ENCODE peak calls at places on chromosomes 5 and 9, in four cellular contexts. U is brain microvascular endothelial cell, R is neuronal stem cell, H is GM23338. C is an unnamed sample.

GRCh38 chr5:81519217-81519905 is 125.4 kb upstream of the ACOT12 start:
- DNase-seq in U (no peak), R (no peak), H (no peak), C (no peak)

GRCh38 chr5:172294831-172295230 is 11.3 kb upstream of the UBTD2 start:
- DNase-seq in U (no peak), R (no peak), H (no peak), C (no peak)

GRCh38 chr5:128254789-128255188 is 171.2 kb downstream of the SLC12A2 start:
- DNase-seq in U (peak), R (no peak), H (no peak), C (no peak)

GRCh38 chr5:2169862-2170820 is 287.4 kb upstream of the IRX4 start:
- DNase-seq in U (no peak), R (no peak), H (no peak), C (no peak)

GRCh38 chr9:94826644-94827410 is 100.3 kb downstream of the AOPEP start:
- DNase-seq in U (no peak), R (no peak), H (no peak), C (no peak)

GRCh38 chr5:135466178-135467050 is 14.3 kb upstream of the TIFAB start:
- DNase-seq in U (peak), R (peak), H (peak), C (no peak)

GRCh38 chr5:11531805-11532204 is 372.4 kb downstream of the CTNND2 start:
- DNase-seq in U (no peak), R (no peak), H (no peak), C (no peak)

GRCh38 chr5:95543017-95543705 is 11.6 kb downstream of the SKIC3 start:
- DNase-seq in U (no peak), R (no peak), H (no peak), C (no peak)

GRCh38 chr5:114332493-114332892 is 29.4 kb upstream of the KCNN2 start:
- DNase-seq in U (no peak), R (no peak), H (no peak), C (no peak)

GRCh38 chr5:17000296-17000939 is 64.3 kb upstream of the MYO10 start:
- DNase-seq in U (peak), R (no peak), H (no peak), C (peak)

GRCh38 chr9:86202338-86202882 is 57.0 kb downstream of the C9orf153 start:
- DNase-seq in U (peak), R (peak), H (peak), C (peak)

GRCh38 chr5:134784946-134785620 is 26.5 kb downstream of the DDX46 start:
- DNase-seq in U (no peak), R (no peak), H (peak), C (no peak)

GRCh38 chr5:174970502-174970901 is 246.1 kb downstream of the MSX2 start:
- DNase-seq in U (no peak), R (no peak), H (no peak), C (no peak)

GRCh38 chr5:139638090-139638735 is 9.9 kb upstream of the CXXC5 start:
- DNase-seq in U (no peak), R (no peak), H (peak), C (no peak)

GRCh38 chr9:86534572-86535258 is 180.5 kb upstream of the TUT7 start:
- DNase-seq in U (no peak), R (no peak), H (no peak), C (peak)

GRCh38 chr5:121350493-121350892 is 501.2 kb upstream of the FTMT start:
- DNase-seq in U (no peak), R (no peak), H (no peak), C (peak)

GRCh38 chr5:160787247-160787646 is 64.8 kb downstream of the ATP10B start:
- DNase-seq in U (no peak), R (no peak), H (peak), C (no peak)

GRCh38 chr5:61228229-61228628 is 66.0 kb upstream of the SMIM15 start:
- DNase-seq in U (no peak), R (no peak), H (no peak), C (no peak)

GRCh38 chr5:24644757-24645156 is at the start of gene CDH10:
- DNase-seq in U (no peak), R (peak), H (peak), C (no peak)

GRCh38 chr5:65307088-65307487 is 174.6 kb downstream of the ADAMTS6 start:
- DNase-seq in U (no peak), R (no peak), H (no peak), C (no peak)

GRCh38 chr9:26863074-26863473 is 29.5 kb downstream of the CAAP1 start:
- DNase-seq in U (peak), R (no peak), H (peak), C (no peak)

GRCh38 chr5:169753795-169754194 is 116.7 kb downstream of the DOCK2 start:
- DNase-seq in U (no peak), R (no peak), H (no peak), C (no peak)

GRCh38 chr5:89998505-89998904 is 411.1 kb downstream of the CETN3 start:
- DNase-seq in U (no peak), R (no peak), H (peak), C (no peak)

GRCh38 chr5:179128976-179129375 is 68.8 kb downstream of the ZNF354C start:
- DNase-seq in U (no peak), R (no peak), H (no peak), C (no peak)

GRCh38 chr5:139014726-139015125 is 139.6 kb upstream of the LRRTM2 start:
- DNase-seq in U (peak), R (no peak), H (no peak), C (peak)

GRCh38 chr5:35404701-35405100 is 174.4 kb upstream of the PRLR start:
- DNase-seq in U (no peak), R (no peak), H (no peak), C (no peak)

GRCh38 chr5:8961219-8961618 is 584.7 kb downstream of the SEMA5A start:
- DNase-seq in U (no peak), R (no peak), H (no peak), C (no peak)

GRCh38 chr5:82046268-82046621 is 74.4 kb downstream of the ATG10 start:
- DNase-seq in U (no peak), R (no peak), H (no peak), C (no peak)

DNA sequence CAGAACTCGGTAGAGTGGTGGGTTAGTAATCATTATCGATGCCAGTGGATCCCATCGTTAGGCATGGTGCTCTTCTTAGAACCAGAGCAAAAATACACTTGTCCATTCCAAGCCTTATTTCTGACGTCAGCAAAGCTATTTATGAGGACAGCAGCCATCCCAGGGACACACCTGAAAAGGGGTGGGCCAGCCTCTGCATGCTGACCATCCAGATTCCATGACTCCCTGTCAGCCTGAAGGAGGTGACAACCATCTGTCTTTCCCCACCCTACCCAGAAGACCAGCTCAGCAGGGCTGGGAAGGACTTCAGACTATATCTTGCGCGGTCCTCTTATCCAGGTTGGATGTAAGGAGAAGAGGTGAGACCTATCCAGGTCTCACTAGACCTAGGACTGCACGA is 5.7 kb upstream of the NIPAL4 start:
- DNase-seq in U (no peak), R (no peak), H (no peak), C (no peak)
- H3K4me3 ChIP-seq in U (no peak), R (no peak), H (no peak), C (no peak)

GRCh38 chr5:1063661-1064382 is 48.0 kb downstream of the SLC12A7 start:
- DNase-seq in U (no peak), R (no peak), H (no peak), C (no peak)
- H3K4me3 ChIP-seq in U (no peak), R (no peak), H (no peak), C (no peak)

DNA sequence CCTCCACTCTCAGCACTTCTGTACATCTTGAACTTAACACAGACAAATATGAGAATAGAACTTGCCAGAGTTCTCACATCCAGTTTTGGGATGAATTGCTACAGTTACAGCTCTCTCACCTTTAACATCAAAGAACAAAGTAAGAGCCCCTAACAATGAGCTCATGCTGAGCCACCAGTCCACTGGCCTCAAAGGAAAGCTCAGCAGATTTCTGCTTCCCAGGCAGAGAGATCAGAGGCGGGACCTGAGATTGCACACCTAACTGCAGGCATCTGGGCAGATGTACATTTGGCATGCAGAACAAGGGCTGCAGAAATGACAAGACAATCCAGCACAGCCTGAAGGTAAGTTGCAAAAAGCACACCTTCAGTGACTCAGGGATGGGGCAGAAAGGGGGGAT is 300.9 kb downstream of the MRPS30 start:
- DNase-seq in U (no peak), R (no peak), H (peak), C (no peak)
- H3K4me3 ChIP-seq in U (no peak), R (no peak), H (peak), C (no peak)

GRCh38 chr9:101448680-101449070 is 13.1 kb upstream of the ALDOB start:
- DNase-seq in U (no peak), R (no peak), H (no peak), C (no peak)
- H3K4me3 ChIP-seq in U (no peak), R (no peak), H (peak), C (no peak)

GRCh38 chr5:32187675-32188074 is 13.6 kb upstream of the GOLPH3 start:
- DNase-seq in U (no peak), R (no peak), H (no peak), C (no peak)

GRCh38 chr5:32195265-32195664 is 21.1 kb upstream of the GOLPH3 start:
- DNase-seq in U (no peak), R (no peak), H (no peak), C (no peak)

GRCh38 chr5:32190094-32190493 is 16.0 kb upstream of the GOLPH3 start:
- DNase-seq in U (no peak), R (no peak), H (peak), C (peak)

GRCh38 chr5:32197032-32197431 is 22.9 kb upstream of the GOLPH3 start:
- DNase-seq in U (no peak), R (no peak), H (peak), C (no peak)

DNA sequence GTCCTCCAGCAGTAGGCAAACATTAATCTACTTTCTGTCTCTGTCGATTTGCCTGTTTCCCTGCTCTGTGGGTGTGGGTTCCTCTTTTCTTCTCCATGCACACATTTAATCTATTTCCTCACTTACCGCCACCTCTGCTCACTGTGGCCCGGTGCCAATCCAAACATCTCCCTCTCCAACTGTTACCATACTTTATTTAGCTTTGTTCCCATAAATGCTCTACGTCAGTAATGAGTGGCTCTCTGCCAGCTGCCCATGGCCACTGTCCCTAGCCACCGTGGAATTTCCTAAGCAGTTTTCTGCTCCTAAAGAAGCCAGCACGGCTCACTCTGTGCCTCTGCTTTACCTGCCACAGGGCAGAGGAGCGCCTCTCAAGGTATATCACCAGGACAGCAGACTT is 19.5 kb upstream of the GOLPH3 start:
- DNase-seq in U (peak), R (no peak), H (no peak), C (peak)
- H3K4me3 ChIP-seq in U (peak), R (no peak), H (no peak), C (no peak)

GRCh38 chr5:157378509-157378908 is 81.5 kb upstream of the NIPAL4 start:
- DNase-seq in U (no peak), R (no peak), H (no peak), C (no peak)
- H3K4me3 ChIP-seq in U (no peak), R (no peak), H (no peak), C (no peak)

DNA sequence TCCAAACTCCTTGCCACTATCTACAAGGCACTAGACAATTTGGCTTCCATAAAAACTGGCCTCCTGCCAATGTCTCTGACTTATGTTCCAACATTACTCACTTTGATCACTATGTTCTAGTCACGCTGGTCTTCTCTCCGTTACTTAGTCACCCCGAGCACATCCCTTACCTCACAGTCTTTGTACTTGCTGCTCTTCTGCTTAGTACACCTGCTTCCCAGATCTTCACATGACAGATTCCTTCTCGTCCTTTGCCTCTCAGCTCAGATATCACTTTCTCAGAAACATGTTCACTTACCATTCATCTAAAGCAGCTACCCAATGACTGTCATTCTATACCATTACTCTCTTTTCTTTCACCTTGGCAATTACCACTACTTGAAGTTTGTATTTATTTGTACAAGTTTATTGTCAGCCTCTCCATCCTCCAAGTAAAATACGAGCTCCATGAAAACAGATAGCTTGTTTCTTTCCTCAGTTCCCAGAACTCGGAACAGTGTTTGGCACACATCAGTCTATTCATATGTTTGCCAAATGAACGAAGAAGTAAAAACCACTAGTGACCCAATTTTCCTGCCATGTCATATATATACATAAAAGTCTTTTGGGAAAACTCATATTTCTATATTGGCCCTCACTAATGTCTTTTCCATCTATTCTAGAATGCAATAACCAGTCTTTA is 5.9 kb upstream of the SLC22A5 start:
- DNase-seq in U (peak), R (no peak), H (no peak), C (peak)
- H3K4me3 ChIP-seq in U (no peak), R (no peak), H (no peak), C (no peak)

GRCh38 chr5:177006265-177006972 is at the start of gene UIMC1:
- DNase-seq in U (peak), R (peak), H (peak), C (peak)
- H3K4me3 ChIP-seq in U (peak), R (peak), H (peak), C (peak)

GRCh38 chr5:151676719-151677118 is 10.0 kb downstream of the SPARC start:
- DNase-seq in U (no peak), R (no peak), H (no peak), C (no peak)

GRCh38 chr5:151678713-151679112 is 8.0 kb downstream of the SPARC start:
- DNase-seq in U (no peak), R (no peak), H (no peak), C (no peak)

GRCh38 chr5:151675956-151676712 is 10.6 kb downstream of the SPARC start:
- DNase-seq in U (no peak), R (no peak), H (peak), C (no peak)

GRCh38 chr5:151679421-151680155 is 7.1 kb downstream of the SPARC start:
- DNase-seq in U (no peak), R (no peak), H (no peak), C (no peak)

DNA sequence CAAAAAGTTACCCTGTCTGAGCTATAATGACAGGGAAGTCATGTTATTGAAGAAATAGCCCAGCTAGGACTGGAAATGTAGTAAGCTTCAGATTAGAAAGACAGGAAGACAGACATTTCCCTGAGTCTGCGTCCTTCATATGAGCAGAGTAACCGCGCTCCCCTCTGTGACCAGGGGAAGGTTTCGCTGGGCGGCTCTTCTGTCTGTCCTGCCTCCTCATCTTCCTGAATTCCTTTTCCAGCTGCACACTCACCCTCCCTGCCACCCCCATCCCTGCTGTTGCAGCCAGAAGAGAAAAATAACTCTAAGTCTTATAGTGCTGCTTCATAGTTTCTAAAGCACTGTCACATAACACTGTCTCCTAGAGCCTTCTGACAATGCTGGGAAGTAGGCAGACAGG is 8.6 kb downstream of the SPARC start:
- DNase-seq in U (no peak), R (no peak), H (no peak), C (no peak)
- H3K4me3 ChIP-seq in U (no peak), R (no peak), H (no peak), C (peak)

DNA sequence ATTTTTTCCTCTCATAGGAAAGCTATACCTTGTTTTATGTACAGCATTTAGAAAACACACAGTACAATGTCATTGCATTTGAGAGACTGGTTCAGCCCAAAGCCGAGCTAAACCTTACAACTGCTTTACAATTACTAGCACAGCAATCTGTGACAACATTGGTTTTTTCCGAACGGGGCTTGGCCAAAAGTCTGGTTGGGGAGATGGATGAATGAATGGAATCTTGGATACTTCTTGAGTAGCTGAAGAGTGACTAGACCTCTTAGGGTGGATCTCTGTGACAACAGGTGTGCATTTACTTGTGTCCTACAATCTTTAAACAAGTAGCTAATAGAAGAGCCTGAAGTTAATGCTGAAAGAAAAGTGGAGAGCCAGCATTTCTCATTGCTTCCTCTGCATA is 1.2 kb downstream of the SGCD start:
- DNase-seq in U (no peak), R (no peak), H (no peak), C (no peak)
- H3K4me3 ChIP-seq in U (no peak), R (no peak), H (no peak), C (peak)